ENCODE peak calls at places on chromosome 2, in four cellular contexts. One of them, this sample, is unnamed.
A peak's percentile ranks its signal among the peaks of the same experiment; 100 is the strongest.

GRCh38 chr2:239938651-239939486 is 86.3 kb downstream of the NDUFA10 start:
- DNase-seq in upper lobe of left lung: peak; percentile 20
- DNase-seq in heart left ventricle: no peak
- DNase-seq in right lobe of liver: peak; percentile 11
- DNase-seq in this sample: peak; percentile 45

GRCh38 chr2:20421988-20422678 is 24.7 kb upstream of the RHOB start:
- DNase-seq in upper lobe of left lung: peak; percentile 96
- DNase-seq in heart left ventricle: peak; percentile 96
- DNase-seq in right lobe of liver: peak; percentile 95
- DNase-seq in this sample: peak; percentile 96

GRCh38 chr2:148614332-148615049 is 30.1 kb upstream of the EPC2 start:
- DNase-seq in upper lobe of left lung: peak; percentile 62
- DNase-seq in heart left ventricle: no peak
- DNase-seq in right lobe of liver: no peak
- DNase-seq in this sample: peak; percentile 40

GRCh38 chr2:37324786-37325624 is at the start of gene PRKD3:
- DNase-seq in upper lobe of left lung: peak; percentile 61
- DNase-seq in heart left ventricle: peak; percentile 55
- DNase-seq in right lobe of liver: peak; percentile 86
- DNase-seq in this sample: peak; percentile 64

GRCh38 chr2:6202756-6203155 is 510.6 kb downstream of the SOX11 start:
- DNase-seq in upper lobe of left lung: peak; percentile 24
- DNase-seq in heart left ventricle: no peak
- DNase-seq in right lobe of liver: no peak
- DNase-seq in this sample: no peak

GRCh38 chr2:240596491-240596931 is 10.0 kb downstream of the CAPN10 start:
- DNase-seq in upper lobe of left lung: no peak
- DNase-seq in heart left ventricle: peak; percentile 88
- DNase-seq in right lobe of liver: peak; percentile 69
- DNase-seq in this sample: no peak

GRCh38 chr2:228747478-228747877 is 523.6 kb downstream of the PID1 start:
- DNase-seq in upper lobe of left lung: peak; percentile 29
- DNase-seq in heart left ventricle: no peak
- DNase-seq in right lobe of liver: no peak
- DNase-seq in this sample: no peak

GRCh38 chr2:4020649-4021048 is 317.3 kb downstream of the DCDC2C start:
- DNase-seq in upper lobe of left lung: no peak
- DNase-seq in heart left ventricle: no peak
- DNase-seq in right lobe of liver: no peak
- DNase-seq in this sample: no peak

GRCh38 chr2:190659553-190659952 is 10.7 kb downstream of the NAB1 start:
- DNase-seq in upper lobe of left lung: no peak
- DNase-seq in heart left ventricle: no peak
- DNase-seq in right lobe of liver: no peak
- DNase-seq in this sample: no peak

GRCh38 chr2:233063976-233064411 is 3.9 kb downstream of the INPP5D start:
- DNase-seq in upper lobe of left lung: no peak
- DNase-seq in heart left ventricle: no peak
- DNase-seq in right lobe of liver: no peak
- DNase-seq in this sample: no peak

GRCh38 chr2:439540-440465 is 151.9 kb upstream of the ALKAL2 start:
- DNase-seq in upper lobe of left lung: no peak
- DNase-seq in heart left ventricle: no peak
- DNase-seq in right lobe of liver: no peak
- DNase-seq in this sample: peak; percentile 29

GRCh38 chr2:134573724-134574123 is 145.1 kb downstream of the TMEM163 start:
- DNase-seq in upper lobe of left lung: no peak
- DNase-seq in heart left ventricle: no peak
- DNase-seq in right lobe of liver: no peak
- DNase-seq in this sample: no peak

GRCh38 chr2:238498691-238499295 is 72.1 kb downstream of the ASB1 start:
- DNase-seq in upper lobe of left lung: no peak
- DNase-seq in heart left ventricle: no peak
- DNase-seq in right lobe of liver: no peak
- DNase-seq in this sample: no peak

GRCh38 chr2:28161466-28161865 is 231.2 kb upstream of the FOSL2 start:
- DNase-seq in upper lobe of left lung: no peak
- DNase-seq in heart left ventricle: no peak
- DNase-seq in right lobe of liver: no peak
- DNase-seq in this sample: no peak

GRCh38 chr2:100611079-100612029 is 48.6 kb downstream of the PDCL3 start:
- DNase-seq in upper lobe of left lung: no peak
- DNase-seq in heart left ventricle: no peak
- DNase-seq in right lobe of liver: no peak
- DNase-seq in this sample: no peak

GRCh38 chr2:100612388-100613000 is 49.7 kb downstream of the PDCL3 start:
- DNase-seq in upper lobe of left lung: no peak
- DNase-seq in heart left ventricle: no peak
- DNase-seq in right lobe of liver: no peak
- DNase-seq in this sample: no peak

GRCh38 chr2:100613719-100614118 is 50.9 kb downstream of the PDCL3 start:
- DNase-seq in upper lobe of left lung: no peak
- DNase-seq in heart left ventricle: no peak
- DNase-seq in right lobe of liver: no peak
- DNase-seq in this sample: no peak

GRCh38 chr2:100606740-100607343 is 44.0 kb downstream of the PDCL3 start:
- DNase-seq in upper lobe of left lung: no peak
- DNase-seq in heart left ventricle: no peak
- DNase-seq in right lobe of liver: no peak
- DNase-seq in this sample: no peak

GRCh38 chr2:100610381-100610831 is 47.6 kb downstream of the PDCL3 start:
- DNase-seq in upper lobe of left lung: peak; percentile 61
- DNase-seq in heart left ventricle: peak; percentile 67
- DNase-seq in right lobe of liver: peak; percentile 68
- DNase-seq in this sample: peak; percentile 60
- TF ChIP-seq POLR2A in upper lobe of left lung: no peak
- TF ChIP-seq POLR2A in heart left ventricle: no peak
- TF ChIP-seq POLR2A in right lobe of liver: no peak
- TF ChIP-seq POLR2A in this sample: no peak

DNA sequence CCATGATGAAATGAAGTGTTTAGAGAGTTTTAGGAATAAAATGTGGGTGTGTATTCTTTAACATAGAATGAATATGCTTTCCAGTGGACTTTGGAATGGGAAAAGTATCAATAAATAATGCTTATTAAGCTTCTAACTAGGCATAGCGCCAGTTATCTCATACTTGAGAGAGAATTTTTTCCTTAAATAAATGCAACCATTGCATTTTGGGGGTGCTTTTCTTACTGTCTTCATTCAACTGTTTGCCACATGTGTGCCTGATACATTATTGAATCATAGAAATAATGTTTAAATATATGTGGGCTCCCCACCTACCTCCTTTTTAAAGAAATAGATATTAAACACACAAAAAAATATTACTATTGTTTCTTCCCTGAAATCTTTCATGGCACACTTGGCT is 90.4 kb downstream of the CAMKMT start:
- DNase-seq in upper lobe of left lung: no peak
- DNase-seq in heart left ventricle: no peak
- DNase-seq in right lobe of liver: no peak
- DNase-seq in this sample: no peak
- H3K4me1 ChIP-seq in upper lobe of left lung: no peaks in the 10 kb centered on the region
- H3K4me1 ChIP-seq in heart left ventricle: no peaks in the 10 kb centered on the region
- H3K4me1 ChIP-seq in right lobe of liver: no peaks in the 10 kb centered on the region
- H3K4me1 ChIP-seq in this sample: no peaks in the 10 kb centered on the region

DNA sequence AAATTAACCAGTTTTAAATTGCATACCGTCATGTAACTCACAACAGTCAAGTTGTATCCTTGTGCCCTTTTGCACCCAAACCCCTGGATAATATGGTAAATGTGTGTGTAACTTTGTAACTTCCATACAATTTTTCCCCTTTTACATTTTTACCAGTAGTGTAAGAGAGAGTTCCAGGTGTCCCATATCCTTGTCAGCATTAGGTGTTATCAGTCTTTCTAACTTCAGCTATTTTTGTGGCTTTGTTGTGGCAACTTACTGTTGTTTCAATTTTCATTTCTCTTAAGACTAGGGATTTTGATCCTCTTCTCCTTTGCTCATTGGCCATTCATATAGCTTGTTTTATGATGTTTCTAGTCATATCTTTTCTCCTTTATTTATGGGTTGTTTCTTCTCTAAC is 94.6 kb downstream of the LCLAT1 start:
- DNase-seq in upper lobe of left lung: no peak
- DNase-seq in heart left ventricle: no peak
- DNase-seq in right lobe of liver: no peak
- DNase-seq in this sample: no peak
- TF ChIP-seq POLR2A in upper lobe of left lung: no peak
- TF ChIP-seq POLR2A in heart left ventricle: no peak
- TF ChIP-seq POLR2A in right lobe of liver: no peak
- TF ChIP-seq POLR2A in this sample: no peak

GRCh38 chr2:54086157-54086556 is 29.3 kb upstream of the ACYP2 start:
- DNase-seq in upper lobe of left lung: no peak
- DNase-seq in heart left ventricle: no peak
- DNase-seq in right lobe of liver: no peak
- DNase-seq in this sample: no peak
- H3K4me1 ChIP-seq in upper lobe of left lung: peaks cover 7% of the 10 kb centered on the region
- H3K4me1 ChIP-seq in heart left ventricle: peaks cover 10% of the 10 kb centered on the region
- H3K4me1 ChIP-seq in right lobe of liver: no peaks in the 10 kb centered on the region
- H3K4me1 ChIP-seq in this sample: no peaks in the 10 kb centered on the region

DNA sequence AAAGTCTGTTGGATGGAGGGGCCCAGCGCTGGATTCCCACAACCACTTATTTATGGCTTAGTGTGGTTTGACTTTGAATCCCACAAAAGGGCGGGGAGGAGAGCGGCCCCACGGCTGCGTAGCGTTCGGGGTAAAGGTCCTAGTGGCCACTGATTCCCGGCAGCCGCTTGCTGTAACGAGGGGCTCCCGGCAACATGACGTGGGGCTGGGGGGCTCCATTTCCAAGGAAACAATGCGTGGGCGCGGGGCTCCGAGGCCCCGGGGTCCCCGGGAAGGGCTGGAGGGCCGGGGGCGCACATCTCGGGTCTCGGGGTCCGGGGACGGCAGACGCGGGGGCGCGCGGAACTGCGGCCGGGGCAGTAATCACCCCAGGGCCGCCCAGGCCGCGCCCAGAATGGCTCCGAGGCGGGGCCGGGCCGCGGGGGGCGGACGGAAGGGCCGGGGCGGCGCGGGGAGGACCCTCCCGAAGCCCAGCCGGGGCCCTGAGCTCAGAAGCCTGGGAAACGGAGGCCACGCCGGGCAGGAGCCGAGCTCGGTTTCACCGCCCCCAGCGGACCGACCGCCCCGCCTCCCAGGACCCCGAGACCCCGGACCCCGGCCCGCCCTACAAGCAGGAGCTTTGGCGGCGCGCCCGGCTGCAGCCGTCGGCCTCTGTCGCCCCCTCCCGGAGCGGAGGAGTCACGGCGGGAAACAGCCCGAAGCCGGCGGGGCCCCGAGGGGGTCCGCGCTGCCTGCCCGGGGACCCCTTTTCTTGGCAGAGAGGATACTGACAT is 11.9 kb upstream of the MLPH start:
- DNase-seq in upper lobe of left lung: peak; percentile 79
- DNase-seq in heart left ventricle: peak; percentile 83
- DNase-seq in right lobe of liver: peak; percentile 82
- DNase-seq in this sample: peak; percentile 71
- TF ChIP-seq POLR2A in upper lobe of left lung: peak; percentile 87
- TF ChIP-seq POLR2A in heart left ventricle: peak; percentile 57
- TF ChIP-seq POLR2A in right lobe of liver: peak; percentile 70
- TF ChIP-seq POLR2A in this sample: peak; percentile 9

This sample was measured in breast epithelium.